ENCODE peak calls at places on chromosome 1, in eight cellular contexts. B is cerebellar cortex, Y is T-helper 2 cell, A is pons, C is anterior cingulate cortex, H is astrocyte of the spinal cord, O is naive B cell, T is lower lobe of right lung. Q is an unnamed sample.

GRCh38 chr1:172149377-172149776 is 271.1 kb upstream of the C1orf105 start:
- DNase-seq in B (no peak), Y (no peak), A (no peak), C (no peak), H (no peak), O (no peak), T (no peak), Q (no peak)

GRCh38 chr1:43444151-43444826 is 9.4 kb downstream of the HYI start:
- DNase-seq in B (no peak), Y (no peak), A (no peak), C (no peak), H (no peak), O (no peak), T (no peak), Q (no peak)

GRCh38 chr1:36386262-36387140 is 777 bp upstream of the STK40 start:
- DNase-seq in B (peak), Y (peak), A (peak), C (peak), H (peak), O (peak), T (peak), Q (peak)

GRCh38 chr1:228007801-228008341 is 1.1 kb downstream of the WNT3A start:
- DNase-seq in B (no peak), Y (no peak), A (no peak), C (no peak), H (no peak), O (no peak), T (no peak), Q (no peak)

GRCh38 chr1:3014443-3015268 is 6.6 kb upstream of the ACTRT2 start:
- DNase-seq in B (no peak), Y (no peak), A (no peak), C (no peak), H (no peak), O (no peak), T (peak), Q (no peak)

GRCh38 chr1:19033926-19034680 is 77.6 kb upstream of the IFFO2 start:
- DNase-seq in B (no peak), Y (no peak), A (no peak), C (no peak), H (peak), O (no peak), T (peak), Q (no peak)

GRCh38 chr1:186670965-186671486 is 9.2 kb downstream of the PTGS2 start:
- DNase-seq in B (no peak), Y (no peak), A (no peak), C (no peak), H (no peak), O (no peak), T (no peak), Q (no peak)

GRCh38 chr1:25107643-25108010 is 124.7 kb downstream of the SYF2 start:
- DNase-seq in B (no peak), Y (no peak), A (no peak), C (no peak), H (peak), O (no peak), T (no peak), Q (no peak)

GRCh38 chr1:24900985-24901781 is 28.9 kb downstream of the RUNX3 start:
- DNase-seq in B (no peak), Y (no peak), A (no peak), C (no peak), H (no peak), O (no peak), T (peak), Q (no peak)

GRCh38 chr1:8598060-8598724 is 219.2 kb downstream of the RERE start:
- DNase-seq in B (peak), Y (no peak), A (peak), C (peak), H (peak), O (no peak), T (no peak), Q (peak)

GRCh38 chr1:62800825-62801306 is 16.9 kb downstream of the ATG4C start:
- DNase-seq in B (no peak), Y (no peak), A (peak), C (no peak), H (no peak), O (peak), T (no peak), Q (no peak)

GRCh38 chr1:34167091-34167788 is 2.2 kb upstream of the CSMD2 start:
- DNase-seq in B (no peak), Y (no peak), A (peak), C (no peak), H (no peak), O (no peak), T (no peak), Q (no peak)

GRCh38 chr1:51976831-51977602 is 13.5 kb downstream of the RAB3B start:
- DNase-seq in B (no peak), Y (no peak), A (no peak), C (no peak), H (no peak), O (no peak), T (no peak), Q (no peak)